ENCODE peak calls at places on chromosome 19, in ten cellular contexts. One of them, this sample, is unnamed.

GRCh38 chr19:7366701-7367420 is 18.1 kb downstream of the ARHGEF18 start:
- DNase-seq in fibroblast of the aortic adventitia: peak
- DNase-seq in PC-9: no peak
- DNase-seq in RWPE2: no peak
- DNase-seq in Daoy: peak
- DNase-seq in HS-27A: no peak
- DNase-seq in activated CD8-positive, alpha-beta memory T cell treated with anti-CD3 and anti-CD28 coated beads for 48 hours: no peak
- DNase-seq in amygdala: no peak
- DNase-seq in heart left ventricle: no peak
- DNase-seq in stimulated activated CD4-positive, alpha-beta T cell treated with anti-CD3 and anti-CD28 coated beads, Interleukin-1b, Interleukin-23, amount 100 ng/mL, for 1 hour: no peak
- DNase-seq in this sample: no peak

GRCh38 chr19:56111601-56112312 is 9.3 kb downstream of the ZNF787 start:
- DNase-seq in RWPE2: no peak
- DNase-seq in heart left ventricle: no peak
- DNase-seq in HS-27A: no peak
- DNase-seq in amygdala: peak
- DNase-seq in PC-9: peak
- DNase-seq in Daoy: no peak
- DNase-seq in activated CD8-positive, alpha-beta memory T cell treated with anti-CD3 and anti-CD28 coated beads for 48 hours: no peak
- DNase-seq in stimulated activated CD4-positive, alpha-beta T cell treated with anti-CD3 and anti-CD28 coated beads, Interleukin-1b, Interleukin-23, amount 100 ng/mL, for 1 hour: no peak
- DNase-seq in fibroblast of the aortic adventitia: no peak
- DNase-seq in this sample: no peak

GRCh38 chr19:48615145-48616040 is 517 bp upstream of the FAM83E start:
- DNase-seq in PC-9: no peak
- DNase-seq in fibroblast of the aortic adventitia: no peak
- DNase-seq in amygdala: no peak
- DNase-seq in HS-27A: no peak
- DNase-seq in heart left ventricle: no peak
- DNase-seq in RWPE2: no peak
- DNase-seq in stimulated activated CD4-positive, alpha-beta T cell treated with anti-CD3 and anti-CD28 coated beads, Interleukin-1b, Interleukin-23, amount 100 ng/mL, for 1 hour: no peak
- DNase-seq in activated CD8-positive, alpha-beta memory T cell treated with anti-CD3 and anti-CD28 coated beads for 48 hours: no peak
- DNase-seq in Daoy: no peak
- DNase-seq in this sample: peak

GRCh38 chr19:19352823-19353222 is 32.2 kb downstream of the MAU2 start:
- DNase-seq in activated CD8-positive, alpha-beta memory T cell treated with anti-CD3 and anti-CD28 coated beads for 48 hours: no peak
- DNase-seq in heart left ventricle: no peak
- DNase-seq in RWPE2: no peak
- DNase-seq in Daoy: no peak
- DNase-seq in stimulated activated CD4-positive, alpha-beta T cell treated with anti-CD3 and anti-CD28 coated beads, Interleukin-1b, Interleukin-23, amount 100 ng/mL, for 1 hour: no peak
- DNase-seq in fibroblast of the aortic adventitia: no peak
- DNase-seq in amygdala: no peak
- DNase-seq in HS-27A: no peak
- DNase-seq in PC-9: no peak
- DNase-seq in this sample: no peak

GRCh38 chr19:39428309-39429112 is 7.2 kb downstream of the RPS16 start:
- DNase-seq in amygdala: no peak
- DNase-seq in HS-27A: no peak
- DNase-seq in Daoy: peak
- DNase-seq in PC-9: no peak
- DNase-seq in fibroblast of the aortic adventitia: peak
- DNase-seq in stimulated activated CD4-positive, alpha-beta T cell treated with anti-CD3 and anti-CD28 coated beads, Interleukin-1b, Interleukin-23, amount 100 ng/mL, for 1 hour: no peak
- DNase-seq in activated CD8-positive, alpha-beta memory T cell treated with anti-CD3 and anti-CD28 coated beads for 48 hours: no peak
- DNase-seq in heart left ventricle: peak
- DNase-seq in RWPE2: no peak
- DNase-seq in this sample: peak

GRCh38 chr19:32652893-32653625 is 21.9 kb downstream of the ANKRD27 start:
- DNase-seq in Daoy: no peak
- DNase-seq in activated CD8-positive, alpha-beta memory T cell treated with anti-CD3 and anti-CD28 coated beads for 48 hours: no peak
- DNase-seq in amygdala: peak
- DNase-seq in stimulated activated CD4-positive, alpha-beta T cell treated with anti-CD3 and anti-CD28 coated beads, Interleukin-1b, Interleukin-23, amount 100 ng/mL, for 1 hour: no peak
- DNase-seq in fibroblast of the aortic adventitia: peak
- DNase-seq in heart left ventricle: peak
- DNase-seq in PC-9: peak
- DNase-seq in HS-27A: no peak
- DNase-seq in RWPE2: no peak
- DNase-seq in this sample: no peak

GRCh38 chr19:1067341-1068103 is 555 bp downstream of the ARHGAP45 start:
- DNase-seq in heart left ventricle: no peak
- DNase-seq in stimulated activated CD4-positive, alpha-beta T cell treated with anti-CD3 and anti-CD28 coated beads, Interleukin-1b, Interleukin-23, amount 100 ng/mL, for 1 hour: no peak
- DNase-seq in fibroblast of the aortic adventitia: no peak
- DNase-seq in HS-27A: no peak
- DNase-seq in activated CD8-positive, alpha-beta memory T cell treated with anti-CD3 and anti-CD28 coated beads for 48 hours: no peak
- DNase-seq in RWPE2: no peak
- DNase-seq in PC-9: no peak
- DNase-seq in amygdala: no peak
- DNase-seq in Daoy: no peak
- DNase-seq in this sample: no peak

GRCh38 chr19:14147797-14148605 is 11.6 kb upstream of the ASF1B start:
- DNase-seq in PC-9: peak
- DNase-seq in RWPE2: no peak
- DNase-seq in fibroblast of the aortic adventitia: peak
- DNase-seq in amygdala: peak
- DNase-seq in stimulated activated CD4-positive, alpha-beta T cell treated with anti-CD3 and anti-CD28 coated beads, Interleukin-1b, Interleukin-23, amount 100 ng/mL, for 1 hour: no peak
- DNase-seq in HS-27A: no peak
- DNase-seq in Daoy: peak
- DNase-seq in activated CD8-positive, alpha-beta memory T cell treated with anti-CD3 and anti-CD28 coated beads for 48 hours: no peak
- DNase-seq in heart left ventricle: peak
- DNase-seq in this sample: peak

GRCh38 chr19:17555929-17556813 is 722 bp downstream of the COLGALT1 start:
- DNase-seq in PC-9: peak
- DNase-seq in stimulated activated CD4-positive, alpha-beta T cell treated with anti-CD3 and anti-CD28 coated beads, Interleukin-1b, Interleukin-23, amount 100 ng/mL, for 1 hour: no peak
- DNase-seq in heart left ventricle: peak
- DNase-seq in HS-27A: no peak
- DNase-seq in Daoy: peak
- DNase-seq in RWPE2: no peak
- DNase-seq in fibroblast of the aortic adventitia: peak
- DNase-seq in amygdala: peak
- DNase-seq in activated CD8-positive, alpha-beta memory T cell treated with anti-CD3 and anti-CD28 coated beads for 48 hours: peak
- DNase-seq in this sample: peak

GRCh38 chr19:13154241-13154778 is 4.1 kb downstream of the IER2 start:
- DNase-seq in stimulated activated CD4-positive, alpha-beta T cell treated with anti-CD3 and anti-CD28 coated beads, Interleukin-1b, Interleukin-23, amount 100 ng/mL, for 1 hour: no peak
- DNase-seq in PC-9: peak
- DNase-seq in RWPE2: peak
- DNase-seq in heart left ventricle: peak
- DNase-seq in activated CD8-positive, alpha-beta memory T cell treated with anti-CD3 and anti-CD28 coated beads for 48 hours: no peak
- DNase-seq in fibroblast of the aortic adventitia: peak
- DNase-seq in HS-27A: no peak
- DNase-seq in amygdala: peak
- DNase-seq in Daoy: peak
- DNase-seq in this sample: peak

GRCh38 chr19:41219924-41220567 is 1.0 kb downstream of the AXL start:
- DNase-seq in PC-9: peak
- DNase-seq in amygdala: no peak
- DNase-seq in activated CD8-positive, alpha-beta memory T cell treated with anti-CD3 and anti-CD28 coated beads for 48 hours: no peak
- DNase-seq in heart left ventricle: peak
- DNase-seq in RWPE2: no peak
- DNase-seq in fibroblast of the aortic adventitia: peak
- DNase-seq in HS-27A: no peak
- DNase-seq in stimulated activated CD4-positive, alpha-beta T cell treated with anti-CD3 and anti-CD28 coated beads, Interleukin-1b, Interleukin-23, amount 100 ng/mL, for 1 hour: no peak
- DNase-seq in Daoy: peak
- DNase-seq in this sample: peak

GRCh38 chr19:29467824-29468401 is 57.9 kb upstream of the VSTM2B start:
- DNase-seq in stimulated activated CD4-positive, alpha-beta T cell treated with anti-CD3 and anti-CD28 coated beads, Interleukin-1b, Interleukin-23, amount 100 ng/mL, for 1 hour: no peak
- DNase-seq in RWPE2: no peak
- DNase-seq in PC-9: peak
- DNase-seq in activated CD8-positive, alpha-beta memory T cell treated with anti-CD3 and anti-CD28 coated beads for 48 hours: no peak
- DNase-seq in Daoy: peak
- DNase-seq in fibroblast of the aortic adventitia: peak
- DNase-seq in heart left ventricle: no peak
- DNase-seq in amygdala: peak
- DNase-seq in HS-27A: no peak
- DNase-seq in this sample: peak

GRCh38 chr19:48999481-49000325 is 6.0 kb downstream of the RUVBL2 start:
- DNase-seq in activated CD8-positive, alpha-beta memory T cell treated with anti-CD3 and anti-CD28 coated beads for 48 hours: no peak
- DNase-seq in fibroblast of the aortic adventitia: peak
- DNase-seq in Daoy: peak
- DNase-seq in heart left ventricle: peak
- DNase-seq in stimulated activated CD4-positive, alpha-beta T cell treated with anti-CD3 and anti-CD28 coated beads, Interleukin-1b, Interleukin-23, amount 100 ng/mL, for 1 hour: peak
- DNase-seq in RWPE2: no peak
- DNase-seq in HS-27A: no peak
- DNase-seq in PC-9: peak
- DNase-seq in amygdala: peak
- DNase-seq in this sample: peak

GRCh38 chr19:46574533-46574932 is 26.6 kb upstream of the CALM3 start:
- DNase-seq in amygdala: no peak
- DNase-seq in stimulated activated CD4-positive, alpha-beta T cell treated with anti-CD3 and anti-CD28 coated beads, Interleukin-1b, Interleukin-23, amount 100 ng/mL, for 1 hour: no peak
- DNase-seq in activated CD8-positive, alpha-beta memory T cell treated with anti-CD3 and anti-CD28 coated beads for 48 hours: no peak
- DNase-seq in heart left ventricle: no peak
- DNase-seq in Daoy: peak
- DNase-seq in RWPE2: no peak
- DNase-seq in PC-9: no peak
- DNase-seq in HS-27A: no peak
- DNase-seq in fibroblast of the aortic adventitia: peak
- DNase-seq in this sample: peak

GRCh38 chr19:17001603-17002183 is 24.9 kb downstream of the CPAMD8 start:
- DNase-seq in RWPE2: no peak
- DNase-seq in heart left ventricle: peak
- DNase-seq in PC-9: no peak
- DNase-seq in HS-27A: no peak
- DNase-seq in activated CD8-positive, alpha-beta memory T cell treated with anti-CD3 and anti-CD28 coated beads for 48 hours: no peak
- DNase-seq in stimulated activated CD4-positive, alpha-beta T cell treated with anti-CD3 and anti-CD28 coated beads, Interleukin-1b, Interleukin-23, amount 100 ng/mL, for 1 hour: peak
- DNase-seq in fibroblast of the aortic adventitia: no peak
- DNase-seq in Daoy: no peak
- DNase-seq in amygdala: no peak
- DNase-seq in this sample: peak

GRCh38 chr19:45474191-45474940 is 6.6 kb downstream of the FOSB start:
- DNase-seq in amygdala: no peak
- DNase-seq in HS-27A: no peak
- DNase-seq in heart left ventricle: no peak
- DNase-seq in PC-9: no peak
- DNase-seq in RWPE2: no peak
- DNase-seq in activated CD8-positive, alpha-beta memory T cell treated with anti-CD3 and anti-CD28 coated beads for 48 hours: no peak
- DNase-seq in Daoy: no peak
- DNase-seq in fibroblast of the aortic adventitia: no peak
- DNase-seq in stimulated activated CD4-positive, alpha-beta T cell treated with anti-CD3 and anti-CD28 coated beads, Interleukin-1b, Interleukin-23, amount 100 ng/mL, for 1 hour: no peak
- DNase-seq in this sample: no peak

GRCh38 chr19:5880604-5881078 is 10.3 kb upstream of the FUT5 start:
- DNase-seq in PC-9: no peak
- DNase-seq in HS-27A: no peak
- DNase-seq in fibroblast of the aortic adventitia: peak
- DNase-seq in heart left ventricle: peak
- DNase-seq in RWPE2: no peak
- DNase-seq in activated CD8-positive, alpha-beta memory T cell treated with anti-CD3 and anti-CD28 coated beads for 48 hours: no peak
- DNase-seq in stimulated activated CD4-positive, alpha-beta T cell treated with anti-CD3 and anti-CD28 coated beads, Interleukin-1b, Interleukin-23, amount 100 ng/mL, for 1 hour: no peak
- DNase-seq in amygdala: no peak
- DNase-seq in Daoy: no peak
- DNase-seq in this sample: peak

GRCh38 chr19:46967578-46968018 is 52.0 kb upstream of the NPAS1 start:
- DNase-seq in PC-9: no peak
- DNase-seq in activated CD8-positive, alpha-beta memory T cell treated with anti-CD3 and anti-CD28 coated beads for 48 hours: no peak
- DNase-seq in heart left ventricle: peak
- DNase-seq in HS-27A: no peak
- DNase-seq in RWPE2: no peak
- DNase-seq in stimulated activated CD4-positive, alpha-beta T cell treated with anti-CD3 and anti-CD28 coated beads, Interleukin-1b, Interleukin-23, amount 100 ng/mL, for 1 hour: no peak
- DNase-seq in amygdala: no peak
- DNase-seq in fibroblast of the aortic adventitia: peak
- DNase-seq in Daoy: no peak
- DNase-seq in this sample: no peak

This sample was measured in endodermal cell.